ENCODE peak calls at places on chromosomes 4 and X, in eight cellular contexts. E is GM06990, O is lung, I is fibroblast of pulmonary artery, B is A549, A is cardiac fibroblast, D is foreskin fibroblast, Y is breast epithelium. K is an unnamed sample.
A peak's percentile ranks its signal among the peaks of the same experiment; 100 is the strongest.

GRCh38 chr4:99886146-99886545 is 8.1 kb downstream of the LAMTOR3 start:
- DNase-seq in E (no peak), O (no peak), I (peak; percentile 55), B (no peak), A (peak; percentile 72), D (peak; percentile 60), Y (no peak), K (no peak)

GRCh38 chrX:36963069-36963808 is 44.9 kb upstream of the FAM47C start:
- DNase-seq in E (no peak), O (no peak), I (no peak), B (no peak), A (no peak), D (no peak), Y (no peak), K (no peak)

GRCh38 chrX:154436597-154437397 is at the start of gene GDI1:
- DNase-seq in E (peak; percentile 75), O (peak; percentile 51), I (peak; percentile 40), B (peak; percentile 58), A (peak; percentile 59), D (peak; percentile 75), Y (no peak), K (no peak)

GRCh38 chrX:103376979-103377324 is 614 bp downstream of the BEX3 start:
- DNase-seq in E (no peak), O (no peak), I (peak; percentile 46), B (no peak), A (no peak), D (no peak), Y (no peak), K (no peak)

GRCh38 chr4:185215261-185215660 is 5.9 kb downstream of the SNX25 start:
- DNase-seq in E (no peak), O (no peak), I (no peak), B (no peak), A (no peak), D (peak; percentile 31), Y (no peak), K (no peak)

GRCh38 chr4:104938624-104939023 is 208.1 kb upstream of the TET2 start:
- DNase-seq in E (no peak), O (no peak), I (no peak), B (no peak), A (no peak), D (no peak), Y (no peak), K (no peak)

GRCh38 chrX:120790118-120790517 is 85.5 kb downstream of the CT47B1 start:
- DNase-seq in E (peak; percentile 15), O (peak; percentile 37), I (peak; percentile 86), B (peak; percentile 33), A (peak; percentile 84), D (peak; percentile 84), Y (no peak), K (no peak)

GRCh38 chrX:152170621-152171020 is 32.2 kb upstream of the MAGEA10 start:
- DNase-seq in E (no peak), O (no peak), I (no peak), B (no peak), A (peak; percentile 64), D (no peak), Y (no peak), K (no peak)

GRCh38 chr4:54318904-54319303 is 89.8 kb downstream of the PDGFRA start:
- DNase-seq in E (no peak), O (no peak), I (peak; percentile 74), B (peak; percentile 11), A (peak; percentile 79), D (peak; percentile 55), Y (no peak), K (no peak)

GRCh38 chr4:173009129-173009823 is 159.3 kb upstream of the GALNT7 start:
- DNase-seq in E (no peak), O (no peak), I (peak; percentile 36), B (no peak), A (peak; percentile 44), D (peak; percentile 47), Y (no peak), K (no peak)

GRCh38 chr4:56698329-56698728 is 17.2 kb upstream of the HOPX start:
- DNase-seq in E (no peak), O (peak; percentile 75), I (peak; percentile 40), B (no peak), A (peak; percentile 41), D (no peak), Y (no peak), K (no peak)

GRCh38 chrX:125497667-125498066 is 178.0 kb downstream of the TEX13C start:
- DNase-seq in E (no peak), O (no peak), I (no peak), B (no peak), A (no peak), D (no peak), Y (no peak), K (no peak)

GRCh38 chr4:71683309-71683708 is 100.6 kb downstream of the GC start:
- DNase-seq in E (no peak), O (no peak), I (peak; percentile 16), B (no peak), A (no peak), D (no peak), Y (no peak), K (no peak)

GRCh38 chr4:83255584-83255983 is 29.0 kb downstream of the COQ2 start:
- DNase-seq in E (no peak), O (no peak), I (peak; percentile 76), B (peak; percentile 32), A (peak; percentile 81), D (peak; percentile 92), Y (no peak), K (peak; percentile 96)

GRCh38 chr4:14193601-14194000 is 566.1 kb upstream of the BOD1L1 start:
- DNase-seq in E (no peak), O (no peak), I (no peak), B (no peak), A (peak; percentile 43), D (no peak), Y (no peak), K (no peak)

GRCh38 chr4:186104114-186104894 is at the start of gene FAM149A:
- DNase-seq in E (peak; percentile 49), O (peak; percentile 73), I (no peak), B (peak; percentile 7), A (no peak), D (no peak), Y (no peak), K (no peak)

GRCh38 chr4:8260656-8261111 is 8.9 kb upstream of the HTRA3 start:
- DNase-seq in E (no peak), O (no peak), I (peak; percentile 70), B (no peak), A (peak; percentile 76), D (peak; percentile 87), Y (no peak), K (peak; percentile 90)

GRCh38 chr4:120517966-120518365 is 404.6 kb downstream of the PRDM5 start:
- DNase-seq in E (peak; percentile 29), O (no peak), I (peak; percentile 94), B (peak; percentile 7), A (peak; percentile 96), D (peak; percentile 81), Y (no peak), K (peak; percentile 53)

GRCh38 chr4:113112341-113112978 is 63.0 kb downstream of the ANK2 start:
- DNase-seq in E (no peak), O (no peak), I (no peak), B (no peak), A (no peak), D (no peak), Y (no peak), K (no peak)

GRCh38 chr4:116636917-116637316 is 448.5 kb downstream of the TRAM1L1 start:
- DNase-seq in E (no peak), O (no peak), I (no peak), B (no peak), A (no peak), D (no peak), Y (no peak), K (no peak)

GRCh38 chr4:165016971-165017370 is 14.8 kb upstream of the TRIM60 start:
- DNase-seq in E (no peak), O (no peak), I (peak; percentile 1), B (peak; percentile 1), A (no peak), D (no peak), Y (no peak), K (no peak)

DNA sequence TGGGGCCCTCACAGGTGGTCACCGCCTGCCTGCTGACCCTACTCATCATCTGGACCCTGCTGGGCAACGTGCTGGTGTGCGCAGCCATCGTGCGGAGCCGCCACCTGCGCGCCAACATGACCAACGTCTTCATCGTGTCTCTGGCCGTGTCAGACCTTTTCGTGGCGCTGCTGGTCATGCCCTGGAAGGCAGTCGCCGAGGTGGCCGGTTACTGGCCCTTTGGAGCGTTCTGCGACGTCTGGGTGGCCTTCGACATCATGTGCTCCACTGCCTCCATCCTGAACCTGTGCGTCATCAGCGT is 652 bp downstream of the DRD5 start:
- DNase-seq in E (no peak), O (no peak), I (no peak), B (no peak), A (no peak), D (no peak), Y (no peak), K (no peak)
- H3K4me3 ChIP-seq in E (no peak overlapping the region), O (no peak overlapping the region), I (no peak overlapping the region), B (no peak overlapping the region), A (no peak overlapping the region), D (no peak overlapping the region), Y (no peak overlapping the region), K (no peak overlapping the region)

GRCh38 chr4:89755210-89755609 is 81.8 kb downstream of the SNCA start:
- DNase-seq in E (no peak), O (no peak), I (peak; percentile 46), B (no peak), A (no peak), D (peak; percentile 42), Y (no peak), K (no peak)
- TF ChIP-seq CTCF in E (peak; percentile 2), O (no peak), I (peak; percentile 33), B (no peak), A (no peak), D (no peak), Y (no peak), K (no peak)

DNA sequence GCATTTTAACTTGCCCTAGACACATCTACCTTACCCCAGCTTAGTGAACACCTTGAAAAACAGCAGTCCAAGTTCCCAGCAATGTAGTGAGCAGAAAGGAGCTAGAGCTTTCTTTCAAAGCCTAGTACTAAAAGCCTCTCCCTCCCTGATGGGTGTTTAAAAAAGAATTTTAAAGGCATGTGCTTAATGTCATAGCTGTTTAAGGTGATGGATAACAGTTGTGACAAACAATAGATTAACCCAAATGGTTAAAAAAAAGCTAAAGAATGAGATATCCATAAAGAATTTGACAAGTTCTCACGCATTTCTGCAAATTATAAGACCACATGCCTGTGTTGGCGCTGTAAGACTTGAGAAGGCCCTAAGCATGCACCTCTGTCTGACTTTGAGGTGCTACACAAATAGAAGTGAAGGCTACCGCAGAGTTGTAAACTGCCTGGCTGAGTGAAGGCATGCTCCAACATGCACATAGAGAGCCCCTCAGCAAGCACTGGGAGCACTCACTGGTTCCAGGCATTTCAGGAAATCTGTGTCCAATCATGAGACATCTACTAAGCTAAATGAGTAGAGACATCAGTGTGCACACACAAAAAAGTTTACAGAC is 94.0 kb downstream of the PHF8 start:
- DNase-seq in E (no peak), O (no peak), I (no peak), B (no peak), A (no peak), D (no peak), Y (no peak), K (no peak)
- H3K4me3 ChIP-seq in E (no peak overlapping the region), O (no peak overlapping the region), I (no peak overlapping the region), B (no peak overlapping the region), A (no peak overlapping the region), D (no peak overlapping the region), Y (no peak overlapping the region), K (no peak overlapping the region)

DNA sequence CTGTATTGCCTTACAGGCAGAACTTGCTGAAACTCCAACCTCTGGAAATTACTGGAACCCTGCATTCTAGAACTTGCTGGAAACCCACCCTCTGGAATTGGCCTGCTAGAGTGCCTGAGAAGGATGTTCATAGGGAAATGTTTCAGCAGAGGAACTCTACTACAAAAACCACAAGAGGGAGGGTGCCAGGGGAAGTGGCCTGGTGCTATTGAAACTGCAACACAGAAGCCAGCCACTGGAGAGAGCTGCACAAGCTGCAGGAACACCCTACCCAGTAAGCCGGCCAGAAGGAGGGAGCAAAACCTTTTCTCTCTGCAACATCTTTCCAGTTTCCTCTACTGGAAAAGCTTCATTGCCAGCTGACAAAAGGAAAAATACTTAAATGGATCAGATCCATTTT is 2.5 kb upstream of the BRWD3 start:
- DNase-seq in E (no peak), O (no peak), I (peak; percentile 64), B (no peak), A (peak; percentile 33), D (peak; percentile 33), Y (no peak), K (no peak)
- TF ChIP-seq CTCF in E (peak; percentile 38), O (no peak), I (peak; percentile 41), B (no peak), A (peak; percentile 13), D (no peak), Y (no peak), K (peak; percentile 16)